ENCODE peak calls at places on chromosomes 2 and 18, in ten cellular contexts. P is BE2C; Y is GF-D8; D is EL; H is ELF-1; U is type B pancreatic cell; V is activated naive CD8-positive, alpha-beta T cell treated with anti-CD3 and anti-CD28 coated beads, Interleukin-2, amount 10 ng/mL, durations not matched to agents 7 days and 5 days; X is epithelial cell of prostate; M is effector CD8-positive, alpha-beta T cell; G is psoas muscle. I is an unnamed sample.

GRCh38 chr2:20165677-20166509 is 59.0 kb downstream of the SDC1 start:
- DNase-seq in P (no peak), Y (no peak), D (no peak), H (no peak), U (no peak), V (peak; percentile 51), X (no peak), M (no peak), G (no peak), I (no peak)

GRCh38 chr2:127053731-127054603 is 53.0 kb downstream of the BIN1 start:
- DNase-seq in P (peak; percentile 19), Y (no peak), D (no peak), H (no peak), U (no peak), V (no peak), X (no peak), M (no peak), G (peak; percentile 50), I (no peak)

GRCh38 chr18:79465392-79465991 is 69.8 kb downstream of the NFATC1 start:
- DNase-seq in P (peak; percentile 80), Y (no peak), D (no peak), H (peak; percentile 72), U (no peak), V (no peak), X (no peak), M (no peak), G (no peak), I (no peak)

GRCh38 chr18:2587788-2588187 is 16.4 kb downstream of the NDC80 start:
- DNase-seq in P (no peak), Y (no peak), D (no peak), H (no peak), U (no peak), V (no peak), X (no peak), M (no peak), G (no peak), I (no peak)

GRCh38 chr2:210561482-210561881 is 5.1 kb downstream of the CPS1 start:
- DNase-seq in P (no peak), Y (no peak), D (no peak), H (no peak), U (no peak), V (no peak), X (no peak), M (no peak), G (no peak), I (no peak)

GRCh38 chr2:8121826-8122505 is 559.9 kb upstream of the ID2 start:
- DNase-seq in P (no peak), Y (no peak), D (peak; percentile 63), H (no peak), U (no peak), V (no peak), X (no peak), M (no peak), G (peak; percentile 34), I (no peak)

GRCh38 chr2:1974391-1974790 is 230.1 kb upstream of the PXDN start:
- DNase-seq in P (no peak), Y (no peak), D (peak; percentile 75), H (no peak), U (no peak), V (no peak), X (no peak), M (no peak), G (no peak), I (no peak)

GRCh38 chr18:56869189-56869777 is 218.1 kb downstream of the WDR7 start:
- DNase-seq in P (no peak), Y (peak; percentile 27), D (peak; percentile 56), H (no peak), U (no peak), V (no peak), X (no peak), M (no peak), G (no peak), I (no peak)

GRCh38 chr2:189581354-189582139 is 961 bp upstream of the SLC40A1 start:
- DNase-seq in P (no peak), Y (no peak), D (peak; percentile 13), H (peak; percentile 79), U (no peak), V (peak; percentile 23), X (no peak), M (peak; percentile 6), G (peak; percentile 25), I (peak; percentile 63)

GRCh38 chr2:5562865-5563264 is 129.3 kb upstream of the SOX11 start:
- DNase-seq in P (no peak), Y (no peak), D (no peak), H (no peak), U (no peak), V (no peak), X (no peak), M (no peak), G (no peak), I (no peak)

GRCh38 chr18:54932472-54932871 is 26.8 kb downstream of the CCDC68 start:
- DNase-seq in P (no peak), Y (no peak), D (no peak), H (no peak), U (no peak), V (no peak), X (no peak), M (no peak), G (no peak), I (no peak)

GRCh38 chr2:103788875-103789715 is 1027.3 kb downstream of the TMEM182 start:
- DNase-seq in P (no peak), Y (no peak), D (peak; percentile 2), H (peak; percentile 56), U (no peak), V (no peak), X (no peak), M (no peak), G (no peak), I (no peak)

GRCh38 chr2:240920783-240921231 is 14.7 kb downstream of the CROCC2 start:
- DNase-seq in P (peak; percentile 8), Y (no peak), D (no peak), H (no peak), U (no peak), V (peak; percentile 27), X (no peak), M (no peak), G (peak; percentile 14), I (peak; percentile 50)

GRCh38 chr2:172065086-172065485 is 20.2 kb upstream of the DLX1 start:
- DNase-seq in P (no peak), Y (no peak), D (no peak), H (no peak), U (no peak), V (no peak), X (no peak), M (no peak), G (no peak), I (no peak)

GRCh38 chr2:188293601-188294482 is 2.2 kb downstream of the GULP1 start:
- DNase-seq in P (peak; percentile 72), Y (no peak), D (peak; percentile 83), H (peak; percentile 79), U (peak; percentile 70), V (no peak), X (no peak), M (no peak), G (peak; percentile 55), I (no peak)

GRCh38 chr2:29360016-29360784 is 245.0 kb downstream of the CLIP4 start:
- DNase-seq in P (no peak), Y (no peak), D (no peak), H (no peak), U (no peak), V (no peak), X (no peak), M (no peak), G (no peak), I (no peak)

GRCh38 chr2:23692901-23693605 is 233.9 kb downstream of the ATAD2B start:
- DNase-seq in P (no peak), Y (no peak), D (no peak), H (no peak), U (no peak), V (no peak), X (no peak), M (no peak), G (no peak), I (peak; percentile 57)

GRCh38 chr18:12744103-12744502 is 41.3 kb downstream of the PSMG2 start:
- DNase-seq in P (no peak), Y (peak; percentile 48), D (peak; percentile 77), H (no peak), U (no peak), V (no peak), X (no peak), M (no peak), G (no peak), I (no peak)